ENCODE peak calls at places on chromosomes 3 and 15, in ten cellular contexts. U is left colon; T is activated naive CD8-positive, alpha-beta T cell treated with anti-CD3 and anti-CD28 coated beads for 36 hours; A is NCI-H345; Q is LoVo; R is fibroblast of the aortic adventitia; H is epithelial cell of prostate; N is substantia nigra; J is upper lobe of left lung; P is psoas muscle. M is an unnamed sample.

GRCh38 chr3:64578384-64578783 is 109.4 kb downstream of the ADAMTS9 start:
- DNase-seq in H (no peak), Q (no peak), P (no peak), U (no peak), A (no peak), N (no peak), T (no peak), R (no peak), J (no peak), M (no peak)

GRCh38 chr3:115108614-115109013 is 38.5 kb downstream of the ZBTB20 start:
- DNase-seq in P (no peak), U (no peak), J (no peak), H (no peak), R (no peak), A (no peak), T (no peak), Q (no peak), N (no peak), M (no peak)

GRCh38 chr3:194121881-194122280 is 14.1 kb upstream of the HES1 start:
- DNase-seq in U (peak), A (no peak), J (no peak), P (no peak), R (peak), T (no peak), H (no peak), Q (peak), N (no peak), M (no peak)

GRCh38 chr3:14439501-14440167 is 37.2 kb downstream of the SLC6A6 start:
- DNase-seq in T (no peak), H (no peak), J (no peak), N (no peak), A (peak), P (peak), R (peak), U (peak), Q (no peak), M (peak)

GRCh38 chr3:128864351-128864811 is 15.0 kb upstream of the ACAD9 start:
- DNase-seq in J (no peak), T (no peak), A (no peak), Q (no peak), H (no peak), N (peak), R (no peak), U (no peak), P (no peak), M (no peak)

GRCh38 chr3:33915796-33916589 is 117.6 kb downstream of the PDCD6IP start:
- DNase-seq in A (no peak), H (no peak), T (peak), Q (no peak), N (no peak), J (no peak), U (no peak), R (peak), P (no peak), M (no peak)

GRCh38 chr3:4350789-4351163 is 47.6 kb downstream of the SETMAR start:
- DNase-seq in P (no peak), A (peak), T (peak), H (peak), U (no peak), N (no peak), J (no peak), Q (peak), R (peak), M (peak)

GRCh38 chr15:42385206-42385979 is 26.1 kb downstream of the CAPN3 start:
- DNase-seq in J (no peak), H (no peak), A (peak), P (no peak), Q (no peak), R (peak), U (no peak), T (peak), N (no peak), M (no peak)

GRCh38 chr15:66403323-66403722 is 16.6 kb downstream of the MAP2K1 start:
- DNase-seq in A (no peak), J (no peak), R (no peak), Q (no peak), U (no peak), H (no peak), T (no peak), N (no peak), P (no peak), M (no peak)

GRCh38 chr15:36977620-36978610 is 122.4 kb downstream of the MEIS2 start:
- DNase-seq in R (no peak), J (no peak), N (no peak), P (no peak), A (no peak), T (no peak), Q (no peak), H (no peak), U (no peak), M (no peak)